ENCODE peak calls at places on chromosomes 2 and 18, in six cellular contexts. A is AG08395, W is caudate nucleus, B is WERI-Rb-1, P is activated T-cell treated with anti-CD3 and anti-CD28 coated beads for 1 hour, I is AG09309. T is an unnamed sample.

GRCh38 chr18:902179-902718 is 2.4 kb upstream of the ADCYAP1 start:
- DNase-seq in A (no peak), W (no peak), B (peak), P (no peak), I (no peak), T (no peak)

GRCh38 chr2:72932045-72932444 is 14.7 kb downstream of the EMX1 start:
- DNase-seq in A (peak), W (no peak), B (no peak), P (no peak), I (no peak), T (no peak)

GRCh38 chr2:172052000-172052983 is 33.0 kb upstream of the DLX1 start:
- DNase-seq in A (no peak), W (no peak), B (no peak), P (no peak), I (no peak), T (no peak)

GRCh38 chr2:84613082-84613481 is 96.8 kb downstream of the DNAH6 start:
- DNase-seq in A (no peak), W (no peak), B (no peak), P (no peak), I (no peak), T (no peak)

GRCh38 chr18:41324934-41325333 is 630.1 kb upstream of the PIK3C3 start:
- DNase-seq in A (peak), W (no peak), B (no peak), P (no peak), I (no peak), T (no peak)

GRCh38 chr2:240932724-240933047 is 26.6 kb downstream of the CROCC2 start:
- DNase-seq in A (no peak), W (no peak), B (no peak), P (no peak), I (no peak), T (no peak)

GRCh38 chr2:55073278-55073677 is 23.0 kb upstream of the RTN4 start:
- DNase-seq in A (no peak), W (no peak), B (no peak), P (no peak), I (no peak), T (no peak)

GRCh38 chr18:35029770-35030169 is 11.4 kb upstream of the MAPRE2 start:
- DNase-seq in A (no peak), W (no peak), B (no peak), P (no peak), I (no peak), T (no peak)

GRCh38 chr18:11905613-11906012 is 2.5 kb downstream of the MPPE1 start:
- DNase-seq in A (no peak), W (no peak), B (no peak), P (no peak), I (no peak), T (no peak)

GRCh38 chr18:36176739-36177138 is 10.6 kb upstream of the MOCOS start:
- DNase-seq in A (no peak), W (no peak), B (no peak), P (no peak), I (no peak), T (no peak)